ENCODE peak calls at places on chromosomes 12 and 14, in eight cellular contexts. Y is OCI-LY7, S is neural progenitor cell, F is GM23338, C is HCT116, K is GM23248, X is MM.1S, A is PC-3. M is an unnamed sample.

GRCh38 chr12:111775205-111776193 is 8.8 kb downstream of the ALDH2 start:
- DNase-seq in Y (peak; percentile 80), S (no peak), F (no peak), C (no peak), K (no peak), X (no peak), A (peak; percentile 29), M (peak; percentile 89)

GRCh38 chr14:76937181-76938091 is 91.1 kb downstream of the IRF2BPL start:
- DNase-seq in Y (no peak), S (peak; percentile 78), F (peak; percentile 60), C (no peak), K (peak; percentile 96), X (no peak), A (no peak), M (peak; percentile 86)

GRCh38 chr14:25049559-25050493 is at the start of gene STXBP6:
- DNase-seq in Y (no peak), S (peak; percentile 92), F (peak; percentile 81), C (no peak), K (peak; percentile 92), X (peak; percentile 48), A (no peak), M (peak; percentile 91)

GRCh38 chr14:74892745-74893144 is 11.0 kb downstream of the DLST start:
- DNase-seq in Y (no peak), S (no peak), F (no peak), C (no peak), K (no peak), X (no peak), A (no peak), M (no peak)

GRCh38 chr12:32776258-32776657 is 20.6 kb upstream of the YARS2 start:
- DNase-seq in Y (no peak), S (no peak), F (no peak), C (no peak), K (no peak), X (no peak), A (peak; percentile 71), M (no peak)

GRCh38 chr14:75418779-75419768 is 8.7 kb upstream of the JDP2 start:
- DNase-seq in Y (peak; percentile 74), S (peak; percentile 78), F (peak; percentile 97), C (peak; percentile 58), K (no peak), X (no peak), A (no peak), M (peak; percentile 68)

GRCh38 chr12:9867531-9867930 is 1.6 kb downstream of the CLEC2B start:
- DNase-seq in Y (no peak), S (no peak), F (no peak), C (no peak), K (peak; percentile 35), X (no peak), A (no peak), M (no peak)

GRCh38 chr12:53207042-53207441 is at the start of gene ITGB7:
- DNase-seq in Y (peak; percentile 87), S (no peak), F (peak; percentile 11), C (no peak), K (no peak), X (peak; percentile 92), A (no peak), M (no peak)

GRCh38 chr14:23984891-23985607 is 3.7 kb upstream of the DHRS4L2 start:
- DNase-seq in Y (no peak), S (no peak), F (no peak), C (no peak), K (peak; percentile 93), X (no peak), A (peak; percentile 48), M (peak; percentile 31)

GRCh38 chr12:103677341-103677740 is 90.3 kb downstream of the STAB2 start:
- DNase-seq in Y (no peak), S (no peak), F (peak; percentile 37), C (no peak), K (no peak), X (no peak), A (peak; percentile 37), M (no peak)

GRCh38 chr12:130761537-130762318 is 45.6 kb upstream of the RIMBP2 start:
- DNase-seq in Y (peak; percentile 36), S (peak; percentile 81), F (peak; percentile 73), C (peak; percentile 29), K (peak; percentile 76), X (peak; percentile 46), A (peak; percentile 92), M (peak; percentile 57)

GRCh38 chr14:105473033-105473676 is 1.5 kb upstream of the CRIP2 start:
- DNase-seq in Y (no peak), S (no peak), F (no peak), C (no peak), K (no peak), X (no peak), A (peak; percentile 25), M (no peak)

GRCh38 chr12:4388032-4388431 is 8.5 kb upstream of the FGF23 start:
- DNase-seq in Y (no peak), S (no peak), F (no peak), C (no peak), K (no peak), X (no peak), A (no peak), M (no peak)

GRCh38 chr12:4393211-4393610 is 13.7 kb upstream of the FGF23 start:
- DNase-seq in Y (no peak), S (no peak), F (no peak), C (no peak), K (no peak), X (no peak), A (no peak), M (no peak)

GRCh38 chr12:4388662-4389061 is 9.2 kb upstream of the FGF23 start:
- DNase-seq in Y (no peak), S (no peak), F (no peak), C (no peak), K (no peak), X (no peak), A (no peak), M (no peak)

GRCh38 chr12:4395818-4396217 is 16.3 kb upstream of the FGF23 start:
- DNase-seq in Y (no peak), S (no peak), F (no peak), C (no peak), K (no peak), X (no peak), A (no peak), M (no peak)

GRCh38 chr12:4392223-4392742 is 12.8 kb upstream of the FGF23 start:
- DNase-seq in Y (no peak), S (no peak), F (no peak), C (no peak), K (no peak), X (no peak), A (no peak), M (no peak)
- H3K4me2 ChIP-seq in Y (no peak overlapping the region), S (no peak overlapping the region), F (no peak overlapping the region), C (no peak overlapping the region), K (no peak overlapping the region), X (no peak overlapping the region), A (no peak overlapping the region), M (no peak overlapping the region)

GRCh38 chr12:39620664-39621658 is 1.4 kb upstream of the ABCD2 start:
- DNase-seq in Y (peak; percentile 49), S (no peak), F (no peak), C (no peak), K (no peak), X (peak; percentile 71), A (peak; percentile 6), M (no peak)
- TF ChIP-seq EZH2phosphoT487 in Y (no peak), S (no peak), F (no peak), C (no peak), K (no peak), X (no peak), A (no peak), M (no peak)

DNA sequence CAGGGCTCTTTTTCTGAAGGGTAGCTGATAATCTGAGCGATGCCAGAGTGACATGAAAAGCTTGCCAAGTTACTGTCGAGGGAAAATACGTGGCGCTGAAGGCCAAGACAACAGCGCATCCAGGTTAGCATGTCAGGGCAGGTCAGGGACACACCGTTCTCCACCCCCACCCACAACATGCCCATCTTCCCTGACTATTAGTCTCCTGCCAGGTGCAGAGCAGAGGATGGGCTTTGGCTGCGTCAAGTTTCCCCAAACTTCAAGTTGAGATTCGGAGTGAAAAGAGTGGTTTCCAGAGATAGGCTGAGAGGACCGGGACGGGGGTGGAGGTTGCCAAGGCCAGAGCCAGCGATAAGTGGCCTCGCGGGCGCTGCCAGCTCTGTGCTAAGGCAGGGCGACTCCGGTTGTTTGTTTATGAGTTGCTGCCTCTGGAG is 1.7 kb downstream of the TRHDE start:
- DNase-seq in Y (no peak), S (no peak), F (peak; percentile 36), C (no peak), K (no peak), X (no peak), A (peak; percentile 54), M (no peak)
- H3K27ac ChIP-seq in Y (no peak overlapping the region), S (no peak overlapping the region), F (no peak overlapping the region), C (no peak overlapping the region), K (no peak overlapping the region), X (no peak overlapping the region), A (peak overlapping the region; percentile 63), M (no peak overlapping the region)

GRCh38 chr14:41606249-41607118 is at the start of gene LRFN5:
- DNase-seq in Y (no peak), S (peak; percentile 67), F (peak; percentile 74), C (no peak), K (peak; percentile 79), X (peak; percentile 14), A (peak; percentile 12), M (peak; percentile 67)
- H3K4me2 ChIP-seq in Y (peak within 1 kb of the TSS; percentile 3), S (peak within 1 kb of the TSS; percentile 89), F (peak within 1 kb of the TSS; percentile 96), C (no peak within 1 kb of the TSS), K (peak within 1 kb of the TSS; percentile 91), X (peak within 1 kb of the TSS; percentile 66), A (peak within 1 kb of the TSS; percentile 74), M (peak within 1 kb of the TSS; percentile 92)

GRCh38 chr12:97801471-97802045 is 339.0 kb downstream of the RMST start:
- DNase-seq in Y (no peak), S (no peak), F (no peak), C (no peak), K (no peak), X (no peak), A (no peak), M (no peak)

GRCh38 chr12:97800561-97800960 is 338.0 kb downstream of the RMST start:
- DNase-seq in Y (no peak), S (no peak), F (no peak), C (no peak), K (no peak), X (no peak), A (no peak), M (no peak)

GRCh38 chr12:97805086-97805485 is 342.5 kb downstream of the RMST start:
- DNase-seq in Y (no peak), S (peak; percentile 65), F (no peak), C (no peak), K (no peak), X (no peak), A (no peak), M (no peak)
- TF ChIP-seq EZH2phosphoT487 in Y (no peak), S (no peak), F (no peak), C (no peak), K (no peak), X (no peak), A (no peak), M (no peak)

GRCh38 chr12:14442221-14442881 is 76.9 kb downstream of the ATF7IP start:
- DNase-seq in Y (no peak), S (no peak), F (no peak), C (no peak), K (peak; percentile 8), X (no peak), A (no peak), M (no peak)

DNA sequence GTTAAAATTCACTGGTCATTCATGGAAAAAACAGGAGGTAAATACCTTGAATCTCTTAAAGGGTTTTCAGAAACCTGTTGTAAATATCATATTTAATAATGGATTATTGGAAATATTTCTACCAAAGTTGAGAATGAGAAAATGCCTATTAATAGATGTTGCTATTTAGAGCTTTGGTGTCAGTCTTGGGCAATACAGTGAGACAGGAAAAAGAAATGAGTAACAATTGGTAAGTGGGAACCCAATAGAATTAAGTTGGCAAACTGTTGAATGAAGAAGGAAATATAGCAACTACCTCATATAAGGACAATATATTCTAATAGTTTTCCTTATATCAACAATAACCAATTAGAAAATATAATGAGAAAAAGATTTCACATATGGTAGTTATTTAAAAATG is 78.0 kb downstream of the ATF7IP start:
- DNase-seq in Y (no peak), S (no peak), F (no peak), C (no peak), K (peak; percentile 75), X (no peak), A (no peak), M (no peak)
- H3K27ac ChIP-seq in Y (no peak overlapping the region), S (no peak overlapping the region), F (no peak overlapping the region), C (no peak overlapping the region), K (peak overlapping the region; percentile 28), X (no peak overlapping the region), A (no peak overlapping the region), M (no peak overlapping the region)

M was measured in hepatocyte.